ENCODE peak calls at places on chromosomes 4 and X, in four cellular contexts. One of them, this sample, is unnamed.

GRCh38 chr4:149549911-149550310 is 265.7 kb downstream of the IQCM start:
- DNase-seq in caudate nucleus: no peak
- DNase-seq in OCI-LY7: no peak
- DNase-seq in sigmoid colon: no peak
- DNase-seq in this sample: no peak

GRCh38 chr4:5460106-5460801 is 248.1 kb downstream of the EVC2 start:
- DNase-seq in caudate nucleus: no peak
- DNase-seq in OCI-LY7: peak; percentile 8
- DNase-seq in sigmoid colon: no peak
- DNase-seq in this sample: peak; percentile 6

GRCh38 chrX:136168929-136169735 is 21.8 kb downstream of the FHL1 start:
- DNase-seq in caudate nucleus: peak; percentile 28
- DNase-seq in OCI-LY7: no peak
- DNase-seq in sigmoid colon: peak; percentile 90
- DNase-seq in this sample: peak; percentile 7

GRCh38 chr4:8393593-8394038 is 46.9 kb downstream of the ACOX3 start:
- DNase-seq in caudate nucleus: peak; percentile 54
- DNase-seq in OCI-LY7: no peak
- DNase-seq in sigmoid colon: peak; percentile 91
- DNase-seq in this sample: no peak

GRCh38 chr4:109233585-109233984 is 68.9 kb downstream of the COL25A1 start:
- DNase-seq in caudate nucleus: no peak
- DNase-seq in OCI-LY7: no peak
- DNase-seq in sigmoid colon: no peak
- DNase-seq in this sample: no peak

GRCh38 chrX:150870487-150871340 is 27.8 kb downstream of the CD99L2 start:
- DNase-seq in caudate nucleus: peak; percentile 2
- DNase-seq in OCI-LY7: no peak
- DNase-seq in sigmoid colon: no peak
- DNase-seq in this sample: no peak

GRCh38 chrX:112834016-112834855 is 6.4 kb downstream of the AMOT start:
- DNase-seq in caudate nucleus: no peak
- DNase-seq in OCI-LY7: no peak
- DNase-seq in sigmoid colon: no peak
- DNase-seq in this sample: no peak

GRCh38 chrX:78321809-78322208 is 5.6 kb downstream of the CYSLTR1 start:
- DNase-seq in caudate nucleus: no peak
- DNase-seq in OCI-LY7: peak; percentile 75
- DNase-seq in sigmoid colon: no peak
- DNase-seq in this sample: no peak

GRCh38 chr4:176999943-177000543 is 207.3 kb upstream of the VEGFC start:
- DNase-seq in caudate nucleus: no peak
- DNase-seq in OCI-LY7: no peak
- DNase-seq in sigmoid colon: no peak
- DNase-seq in this sample: no peak

GRCh38 chrX:148385471-148385870 is 114.9 kb upstream of the AFF2 start:
- DNase-seq in caudate nucleus: no peak
- DNase-seq in OCI-LY7: no peak
- DNase-seq in sigmoid colon: no peak
- DNase-seq in this sample: no peak